ENCODE peak calls at places on chromosomes 1 and 21, in eight cellular contexts. B, U, L, T, J, G, C and M are unnamed samples.

GRCh38 chr1:195415584-195415983 is 1192.7 kb downstream of the KCNT2 start:
- DNase-seq in B (no peak), J (no peak), C (no peak), L (no peak), T (no peak), G (no peak), U (no peak), M (no peak)

GRCh38 chr1:53139911-53140310 is 2.5 kb downstream of the SLC1A7 start:
- DNase-seq in C (no peak), G (no peak), J (peak), L (no peak), B (no peak), T (no peak), U (no peak), M (peak)

GRCh38 chr1:156549390-156549789 is 23.0 kb downstream of the IQGAP3 start:
- DNase-seq in L (no peak), G (no peak), J (no peak), B (peak), U (no peak), C (no peak), T (no peak), M (no peak)

GRCh38 chr21:33028759-33029511 is 3.2 kb downstream of the OLIG2 start:
- DNase-seq in T (no peak), J (no peak), U (no peak), C (no peak), G (no peak), B (no peak), L (no peak), M (peak)

GRCh38 chr1:149940427-149940826 is 3.7 kb upstream of the MTMR11 start:
- DNase-seq in C (no peak), U (no peak), J (no peak), L (no peak), B (no peak), T (no peak), G (no peak), M (no peak)

GRCh38 chr1:203148579-203148978 is 21.1 kb downstream of the ADORA1 start:
- DNase-seq in U (no peak), G (no peak), C (no peak), T (no peak), B (no peak), L (no peak), J (no peak), M (no peak)

GRCh38 chr1:115838426-115838804 is 2.5 kb downstream of the NHLH2 start:
- DNase-seq in G (no peak), L (no peak), J (no peak), U (no peak), B (peak), C (no peak), T (no peak), M (peak)

GRCh38 chr1:172971241-172971640 is 79.5 kb downstream of the TNFSF18 start:
- DNase-seq in G (no peak), U (no peak), C (no peak), L (no peak), J (no peak), B (peak), T (no peak), M (peak)

GRCh38 chr1:15218287-15219279 is 28.4 kb upstream of the FHAD1 start:
- DNase-seq in U (peak), J (peak), L (peak), C (no peak), T (no peak), G (no peak), B (peak), M (no peak)

GRCh38 chr1:7301346-7301993 is 469.6 kb upstream of the VAMP3 start:
- DNase-seq in T (no peak), G (no peak), B (no peak), J (no peak), C (no peak), U (no peak), L (no peak), M (peak)

GRCh38 chr21:44566403-44566802 is 7.1 kb upstream of the KRTAP10-4 start:
- DNase-seq in G (no peak), T (no peak), J (no peak), L (no peak), C (no peak), U (no peak), B (no peak), M (no peak)

GRCh38 chr1:41056907-41057306 is 35.4 kb upstream of the SLFNL1 start:
- DNase-seq in G (no peak), T (no peak), U (no peak), J (no peak), L (no peak), B (peak), C (no peak), M (no peak)

GRCh38 chr1:49052102-49052501 is 275.4 kb upstream of the BEND5 start:
- DNase-seq in B (no peak), L (no peak), J (no peak), T (no peak), G (no peak), C (no peak), U (no peak), M (no peak)

GRCh38 chr1:23169727-23170335 is 1.2 kb upstream of the LUZP1 start:
- DNase-seq in T (peak), L (no peak), J (peak), B (no peak), G (no peak), U (peak), C (no peak), M (peak)

GRCh38 chr1:145983206-145983675 is 13.1 kb downstream of the TXNIP start:
- DNase-seq in L (peak), B (no peak), U (no peak), C (no peak), T (no peak), G (no peak), J (no peak), M (no peak)

GRCh38 chr1:161994153-161994814 is 29.4 kb downstream of the OLFML2B start:
- DNase-seq in L (no peak), G (no peak), J (peak), B (no peak), T (peak), C (no peak), U (no peak), M (peak)

GRCh38 chr1:199808110-199808870 is 219.2 kb upstream of the NR5A2 start:
- DNase-seq in C (no peak), G (no peak), L (no peak), T (no peak), J (no peak), U (no peak), B (no peak), M (no peak)

GRCh38 chr1:5765465-5765864 is 226.8 kb downstream of the NPHP4 start:
- DNase-seq in C (no peak), U (no peak), B (no peak), T (no peak), J (no peak), G (no peak), L (no peak), M (no peak)

GRCh38 chr1:237562247-237562823 is 328.4 kb downstream of the ZP4 start:
- DNase-seq in L (no peak), C (peak), T (no peak), G (peak), B (peak), U (no peak), J (peak), M (peak)

GRCh38 chr1:19405761-19406481 is 79.4 kb downstream of the CAPZB start:
- DNase-seq in B (no peak), J (peak), L (no peak), G (no peak), C (no peak), U (no peak), T (peak), M (no peak)

GRCh38 chr1:820962-821361 is 102.8 kb upstream of the SAMD11 start:
- DNase-seq in B (no peak), U (no peak), G (no peak), C (no peak), J (no peak), T (no peak), L (no peak), M (no peak)

GRCh38 chr1:79711001-79711431 is 704.5 kb upstream of the ADGRL4 start:
- DNase-seq in C (no peak), B (no peak), U (no peak), L (no peak), T (no peak), G (no peak), J (peak), M (no peak)

GRCh38 chr1:207811920-207812720 is 60.3 kb downstream of the CD46 start:
- DNase-seq in L (peak), U (peak), T (peak), G (no peak), B (peak), C (no peak), J (peak), M (peak)

GRCh38 chr1:54413295-54413694 is 7.1 kb upstream of the SSBP3 start:
- DNase-seq in T (peak), C (peak), J (peak), G (no peak), U (peak), B (no peak), L (peak), M (peak)

GRCh38 chr1:224761245-224761644 is 145.1 kb downstream of the CNIH3 start:
- DNase-seq in G (no peak), C (no peak), T (no peak), L (no peak), U (no peak), B (no peak), J (no peak), M (no peak)

GRCh38 chr1:203461717-203462116 is 13.9 kb upstream of the PRELP start:
- DNase-seq in J (no peak), B (no peak), L (no peak), T (no peak), G (no peak), U (no peak), C (no peak), M (no peak)

GRCh38 chr1:46937270-46937669 is 4.0 kb downstream of the CYP4A11 start:
- DNase-seq in B (no peak), G (no peak), U (no peak), J (no peak), L (no peak), T (no peak), C (no peak), M (no peak)
- H3K27ac ChIP-seq in B (no peak), G (no peak), U (no peak), J (no peak), L (no peak), T (no peak), C (no peak), M (no peak)

GRCh38 chr1:118989878-118990378 is 1.8 kb upstream of the TBX15 start:
- DNase-seq in B (peak), L (no peak), U (no peak), J (no peak), G (no peak), T (no peak), C (no peak), M (peak)
- H3K27ac ChIP-seq in B (no peak), L (no peak), U (no peak), J (no peak), G (no peak), T (no peak), C (no peak), M (peak)

DNA sequence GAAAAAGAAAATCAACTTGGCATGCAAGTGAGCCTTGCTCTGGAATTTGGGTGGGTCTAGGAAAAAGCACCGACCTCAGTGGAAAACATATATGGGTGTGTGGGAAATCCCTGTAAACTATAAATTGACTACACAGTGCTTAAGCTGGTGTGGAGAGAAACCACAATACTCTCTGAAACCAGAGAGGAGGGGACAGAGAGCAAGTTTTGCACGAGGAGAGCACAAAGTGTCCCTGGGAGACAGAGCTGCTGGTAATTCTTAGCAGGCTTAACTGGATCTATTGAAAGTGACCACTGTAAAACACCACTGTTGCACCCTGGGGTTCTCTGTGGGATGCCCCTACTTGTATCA is 12.8 kb downstream of the KCNJ15 start:
- DNase-seq in B (no peak), J (no peak), L (no peak), T (no peak), G (no peak), U (no peak), C (no peak), M (no peak)
- H3K27ac ChIP-seq in B (no peak), J (no peak), L (no peak), T (no peak), G (no peak), U (no peak), C (no peak), M (no peak)

GRCh38 chr21:46048926-46049889 is 48.7 kb upstream of the COL6A2 start:
- DNase-seq in U (peak), C (peak), B (peak), J (peak), L (peak), G (no peak), T (peak), M (peak)
- H3K27ac ChIP-seq in U (peak), C (peak), B (peak), J (peak), L (no peak), G (no peak), T (peak), M (peak)

GRCh38 chr1:193054169-193054675 is 4.9 kb downstream of the UCHL5 start:
- DNase-seq in U (no peak), C (no peak), G (no peak), B (no peak), L (no peak), T (no peak), J (no peak), M (no peak)
- H3K27ac ChIP-seq in U (no peak), C (no peak), G (no peak), B (no peak), L (no peak), T (no peak), J (no peak), M (no peak)